ENCODE peak calls at places on chromosomes 2 and 18, in ten cellular contexts. One of them, this sample, is unnamed. For H3K27me3, the result is how much of the 10 kb centered on the place peaks cover.

GRCh38 chr2:169184074-169184473 is 114.7 kb downstream of the DHRS9 start:
- DNase-seq in K562: no peak
- DNase-seq in HCT116: no peak
- DNase-seq in endothelial cell of umbilical vein: peak
- DNase-seq in adrenal gland: no peak
- DNase-seq in stomach: no peak
- DNase-seq in heart left ventricle: no peak
- DNase-seq in body of pancreas: no peak
- DNase-seq in sigmoid colon: no peak
- DNase-seq in esophagus squamous epithelium: no peak
- DNase-seq in this sample: no peak

GRCh38 chr2:64017811-64018714 is 1.2 kb downstream of the VPS54 start:
- DNase-seq in esophagus squamous epithelium: no peak
- DNase-seq in sigmoid colon: no peak
- DNase-seq in adrenal gland: peak
- DNase-seq in endothelial cell of umbilical vein: peak
- DNase-seq in stomach: no peak
- DNase-seq in heart left ventricle: no peak
- DNase-seq in body of pancreas: peak
- DNase-seq in K562: peak
- DNase-seq in HCT116: no peak
- DNase-seq in this sample: peak

GRCh38 chr18:79555885-79556284 is 123.7 kb upstream of the CTDP1 start:
- DNase-seq in stomach: no peak
- DNase-seq in HCT116: no peak
- DNase-seq in adrenal gland: no peak
- DNase-seq in heart left ventricle: no peak
- DNase-seq in body of pancreas: no peak
- DNase-seq in endothelial cell of umbilical vein: no peak
- DNase-seq in esophagus squamous epithelium: no peak
- DNase-seq in K562: no peak
- DNase-seq in sigmoid colon: no peak
- DNase-seq in this sample: no peak

GRCh38 chr2:218569661-218570500 is 1.2 kb downstream of the CNOT9 start:
- DNase-seq in endothelial cell of umbilical vein: peak
- DNase-seq in sigmoid colon: no peak
- DNase-seq in adrenal gland: peak
- DNase-seq in HCT116: no peak
- DNase-seq in esophagus squamous epithelium: no peak
- DNase-seq in heart left ventricle: peak
- DNase-seq in K562: peak
- DNase-seq in body of pancreas: peak
- DNase-seq in stomach: peak
- DNase-seq in this sample: peak

GRCh38 chr2:60544980-60545560 is 8.4 kb downstream of the BCL11A start:
- DNase-seq in esophagus squamous epithelium: no peak
- DNase-seq in sigmoid colon: no peak
- DNase-seq in heart left ventricle: no peak
- DNase-seq in stomach: no peak
- DNase-seq in endothelial cell of umbilical vein: no peak
- DNase-seq in K562: no peak
- DNase-seq in body of pancreas: no peak
- DNase-seq in HCT116: no peak
- DNase-seq in adrenal gland: peak
- DNase-seq in this sample: no peak

GRCh38 chr2:111155610-111156009 is 34.9 kb downstream of the BCL2L11 start:
- DNase-seq in endothelial cell of umbilical vein: peak
- DNase-seq in K562: no peak
- DNase-seq in heart left ventricle: no peak
- DNase-seq in stomach: no peak
- DNase-seq in HCT116: no peak
- DNase-seq in body of pancreas: no peak
- DNase-seq in esophagus squamous epithelium: no peak
- DNase-seq in sigmoid colon: no peak
- DNase-seq in adrenal gland: no peak
- DNase-seq in this sample: no peak

GRCh38 chr2:177029501-177029900 is 183.1 kb upstream of the HNRNPA3 start:
- DNase-seq in adrenal gland: no peak
- DNase-seq in sigmoid colon: no peak
- DNase-seq in HCT116: peak
- DNase-seq in body of pancreas: no peak
- DNase-seq in esophagus squamous epithelium: no peak
- DNase-seq in stomach: no peak
- DNase-seq in K562: no peak
- DNase-seq in endothelial cell of umbilical vein: no peak
- DNase-seq in heart left ventricle: no peak
- DNase-seq in this sample: no peak

GRCh38 chr2:67891642-67892041 is 171.2 kb downstream of the C1D start:
- DNase-seq in heart left ventricle: no peak
- DNase-seq in stomach: no peak
- DNase-seq in esophagus squamous epithelium: no peak
- DNase-seq in endothelial cell of umbilical vein: no peak
- DNase-seq in HCT116: no peak
- DNase-seq in sigmoid colon: no peak
- DNase-seq in body of pancreas: no peak
- DNase-seq in adrenal gland: no peak
- DNase-seq in K562: no peak
- DNase-seq in this sample: no peak

GRCh38 chr2:225136552-225136951 is 94.3 kb upstream of the DOCK10 start:
- DNase-seq in HCT116: no peak
- DNase-seq in adrenal gland: no peak
- DNase-seq in body of pancreas: no peak
- DNase-seq in sigmoid colon: no peak
- DNase-seq in stomach: no peak
- DNase-seq in esophagus squamous epithelium: no peak
- DNase-seq in heart left ventricle: no peak
- DNase-seq in K562: no peak
- DNase-seq in endothelial cell of umbilical vein: no peak
- DNase-seq in this sample: no peak

GRCh38 chr2:141878016-141878415 is 252.8 kb downstream of the LRP1B start:
- DNase-seq in stomach: no peak
- DNase-seq in HCT116: no peak
- DNase-seq in K562: no peak
- DNase-seq in endothelial cell of umbilical vein: no peak
- DNase-seq in adrenal gland: no peak
- DNase-seq in heart left ventricle: no peak
- DNase-seq in body of pancreas: no peak
- DNase-seq in esophagus squamous epithelium: no peak
- DNase-seq in sigmoid colon: no peak
- DNase-seq in this sample: no peak

GRCh38 chr2:230564805-230565779 is 147.6 kb upstream of the CAB39 start:
- DNase-seq in body of pancreas: no peak
- DNase-seq in heart left ventricle: no peak
- DNase-seq in adrenal gland: peak
- DNase-seq in K562: no peak
- DNase-seq in endothelial cell of umbilical vein: no peak
- DNase-seq in esophagus squamous epithelium: no peak
- DNase-seq in HCT116: no peak
- DNase-seq in sigmoid colon: no peak
- DNase-seq in stomach: no peak
- DNase-seq in this sample: no peak

GRCh38 chr2:232368311-232368731 is 10.2 kb upstream of the ALPP start:
- DNase-seq in HCT116: no peak
- DNase-seq in stomach: no peak
- DNase-seq in sigmoid colon: peak
- DNase-seq in endothelial cell of umbilical vein: no peak
- DNase-seq in heart left ventricle: no peak
- DNase-seq in adrenal gland: no peak
- DNase-seq in esophagus squamous epithelium: no peak
- DNase-seq in K562: no peak
- DNase-seq in body of pancreas: no peak
- DNase-seq in this sample: no peak

GRCh38 chr2:73106791-73107190 is 6.0 kb downstream of the RAB11FIP5 start:
- DNase-seq in HCT116: no peak
- DNase-seq in adrenal gland: no peak
- DNase-seq in endothelial cell of umbilical vein: no peak
- DNase-seq in body of pancreas: no peak
- DNase-seq in heart left ventricle: peak
- DNase-seq in stomach: no peak
- DNase-seq in K562: no peak
- DNase-seq in esophagus squamous epithelium: no peak
- DNase-seq in sigmoid colon: no peak
- DNase-seq in this sample: no peak

GRCh38 chr2:124762388-124762787 is 737.3 kb downstream of the CNTNAP5 start:
- DNase-seq in stomach: no peak
- DNase-seq in heart left ventricle: no peak
- DNase-seq in K562: no peak
- DNase-seq in adrenal gland: no peak
- DNase-seq in body of pancreas: no peak
- DNase-seq in endothelial cell of umbilical vein: no peak
- DNase-seq in HCT116: no peak
- DNase-seq in sigmoid colon: no peak
- DNase-seq in esophagus squamous epithelium: no peak
- DNase-seq in this sample: no peak

GRCh38 chr2:124763611-124764010 is 738.5 kb downstream of the CNTNAP5 start:
- DNase-seq in esophagus squamous epithelium: no peak
- DNase-seq in heart left ventricle: no peak
- DNase-seq in adrenal gland: no peak
- DNase-seq in sigmoid colon: no peak
- DNase-seq in body of pancreas: no peak
- DNase-seq in HCT116: no peak
- DNase-seq in stomach: no peak
- DNase-seq in endothelial cell of umbilical vein: no peak
- DNase-seq in K562: no peak
- DNase-seq in this sample: no peak
- H3K27ac ChIP-seq in esophagus squamous epithelium: no peak
- H3K27ac ChIP-seq in heart left ventricle: no peak
- H3K27ac ChIP-seq in adrenal gland: no peak
- H3K27ac ChIP-seq in sigmoid colon: no peak
- H3K27ac ChIP-seq in body of pancreas: no peak
- H3K27ac ChIP-seq in HCT116: no peak
- H3K27ac ChIP-seq in stomach: no peak
- H3K27ac ChIP-seq in endothelial cell of umbilical vein: no peak
- H3K27ac ChIP-seq in K562: no peak
- H3K27ac ChIP-seq in this sample: no peak

GRCh38 chr2:203582468-203582867 is 47.4 kb upstream of the RAPH1 start:
- DNase-seq in adrenal gland: no peak
- DNase-seq in body of pancreas: no peak
- DNase-seq in esophagus squamous epithelium: no peak
- DNase-seq in stomach: no peak
- DNase-seq in K562: no peak
- DNase-seq in sigmoid colon: no peak
- DNase-seq in heart left ventricle: no peak
- DNase-seq in HCT116: no peak
- DNase-seq in endothelial cell of umbilical vein: peak
- DNase-seq in this sample: no peak

GRCh38 chr2:203583696-203584095 is 48.6 kb upstream of the RAPH1 start:
- DNase-seq in adrenal gland: no peak
- DNase-seq in sigmoid colon: no peak
- DNase-seq in HCT116: no peak
- DNase-seq in K562: no peak
- DNase-seq in esophagus squamous epithelium: no peak
- DNase-seq in endothelial cell of umbilical vein: peak
- DNase-seq in heart left ventricle: peak
- DNase-seq in body of pancreas: no peak
- DNase-seq in stomach: no peak
- DNase-seq in this sample: no peak

GRCh38 chr2:203580846-203581245 is 45.7 kb upstream of the RAPH1 start:
- DNase-seq in HCT116: no peak
- DNase-seq in K562: no peak
- DNase-seq in endothelial cell of umbilical vein: no peak
- DNase-seq in adrenal gland: no peak
- DNase-seq in heart left ventricle: no peak
- DNase-seq in body of pancreas: peak
- DNase-seq in esophagus squamous epithelium: no peak
- DNase-seq in sigmoid colon: no peak
- DNase-seq in stomach: no peak
- DNase-seq in this sample: no peak

GRCh38 chr2:203584784-203585183 is 49.7 kb upstream of the RAPH1 start:
- DNase-seq in heart left ventricle: no peak
- DNase-seq in endothelial cell of umbilical vein: no peak
- DNase-seq in sigmoid colon: no peak
- DNase-seq in K562: no peak
- DNase-seq in HCT116: no peak
- DNase-seq in adrenal gland: no peak
- DNase-seq in body of pancreas: no peak
- DNase-seq in stomach: no peak
- DNase-seq in esophagus squamous epithelium: no peak
- DNase-seq in this sample: no peak

GRCh38 chr2:203583084-203583695 is 48.1 kb upstream of the RAPH1 start:
- DNase-seq in sigmoid colon: no peak
- DNase-seq in K562: no peak
- DNase-seq in esophagus squamous epithelium: no peak
- DNase-seq in adrenal gland: no peak
- DNase-seq in stomach: no peak
- DNase-seq in heart left ventricle: no peak
- DNase-seq in body of pancreas: no peak
- DNase-seq in endothelial cell of umbilical vein: no peak
- DNase-seq in HCT116: no peak
- DNase-seq in this sample: no peak
- H3K27me3 ChIP-seq in sigmoid colon: under half
- H3K27me3 ChIP-seq in K562: under half
- H3K27me3 ChIP-seq in esophagus squamous epithelium: under half
- H3K27me3 ChIP-seq in adrenal gland: under half
- H3K27me3 ChIP-seq in stomach: under half
- H3K27me3 ChIP-seq in heart left ventricle: under half
- H3K27me3 ChIP-seq in body of pancreas: under half
- H3K27me3 ChIP-seq in endothelial cell of umbilical vein: under half
- H3K27me3 ChIP-seq in HCT116: under half
- H3K27me3 ChIP-seq in this sample: under half

GRCh38 chr2:43773876-43774613 is at the start of gene DYNC2LI1:
- DNase-seq in sigmoid colon: peak
- DNase-seq in heart left ventricle: peak
- DNase-seq in endothelial cell of umbilical vein: peak
- DNase-seq in adrenal gland: peak
- DNase-seq in body of pancreas: peak
- DNase-seq in esophagus squamous epithelium: peak
- DNase-seq in stomach: peak
- DNase-seq in K562: peak
- DNase-seq in HCT116: peak
- DNase-seq in this sample: peak
- TF ChIP-seq POLR2A in sigmoid colon: peak
- TF ChIP-seq POLR2A in heart left ventricle: no peak
- TF ChIP-seq POLR2A in endothelial cell of umbilical vein: peak
- TF ChIP-seq POLR2A in adrenal gland: peak
- TF ChIP-seq POLR2A in body of pancreas: peak
- TF ChIP-seq POLR2A in esophagus squamous epithelium: no peak
- TF ChIP-seq POLR2A in stomach: no peak
- TF ChIP-seq POLR2A in K562: peak
- TF ChIP-seq POLR2A in HCT116: peak
- TF ChIP-seq POLR2A in this sample: peak

DNA sequence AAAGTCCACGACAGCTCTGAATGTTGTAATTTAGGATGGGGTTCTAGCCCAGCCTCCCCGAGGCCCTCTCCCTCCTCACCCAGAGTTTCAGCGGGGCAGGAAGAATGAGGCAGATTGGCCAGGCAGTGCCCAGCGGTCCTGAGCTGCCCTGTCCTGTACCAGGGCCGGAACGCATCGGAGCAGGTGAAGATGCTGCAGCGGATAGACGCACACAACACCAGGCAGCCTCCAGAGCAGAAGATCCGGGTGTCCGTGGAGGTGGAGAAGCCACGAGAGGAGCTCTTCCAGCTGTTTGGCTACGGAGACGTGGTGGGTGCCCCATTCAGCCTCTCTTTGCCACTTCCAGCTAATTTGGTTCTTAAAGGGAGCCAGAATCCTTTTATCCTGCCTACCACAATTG is 10.8 kb downstream of the KHK start:
- DNase-seq in heart left ventricle: no peak
- DNase-seq in body of pancreas: no peak
- DNase-seq in endothelial cell of umbilical vein: no peak
- DNase-seq in stomach: no peak
- DNase-seq in K562: no peak
- DNase-seq in esophagus squamous epithelium: no peak
- DNase-seq in adrenal gland: no peak
- DNase-seq in HCT116: no peak
- DNase-seq in sigmoid colon: no peak
- DNase-seq in this sample: no peak
- H3K27ac ChIP-seq in heart left ventricle: no peak
- H3K27ac ChIP-seq in body of pancreas: no peak
- H3K27ac ChIP-seq in endothelial cell of umbilical vein: no peak
- H3K27ac ChIP-seq in stomach: no peak
- H3K27ac ChIP-seq in K562: no peak
- H3K27ac ChIP-seq in esophagus squamous epithelium: no peak
- H3K27ac ChIP-seq in adrenal gland: no peak
- H3K27ac ChIP-seq in HCT116: no peak
- H3K27ac ChIP-seq in sigmoid colon: no peak
- H3K27ac ChIP-seq in this sample: no peak

This sample was measured in testis.